ENCODE peak calls at places on chromosomes 12 and 14, in five cellular contexts. One of them, this sample, is unnamed.
A peak's percentile ranks its signal among the peaks of the same experiment; 100 is the strongest.

GRCh38 chr12:26799741-26800140 is 33.3 kb downstream of the ITPR2 start:
- DNase-seq in activated T-cell treated with anti-CD3 and anti-CD28 coated beads for 48 hours: no peak
- DNase-seq in fibroblast of the conjunctiva: no peak
- DNase-seq in EL: no peak
- DNase-seq in NCI-H1694 treated with DMSO at 0.1 percent for 48 hours: no peak
- DNase-seq in this sample: no peak

GRCh38 chr12:19525236-19525635 is 85.9 kb downstream of the AEBP2 start:
- DNase-seq in EL: peak; percentile 29
- DNase-seq in fibroblast of the conjunctiva: no peak
- DNase-seq in NCI-H1694 treated with DMSO at 0.1 percent for 48 hours: no peak
- DNase-seq in activated T-cell treated with anti-CD3 and anti-CD28 coated beads for 48 hours: no peak
- DNase-seq in this sample: no peak

GRCh38 chr14:104600141-104600643 is 4.4 kb downstream of the TMEM179 start:
- DNase-seq in NCI-H1694 treated with DMSO at 0.1 percent for 48 hours: peak; percentile 93
- DNase-seq in EL: peak; percentile 27
- DNase-seq in activated T-cell treated with anti-CD3 and anti-CD28 coated beads for 48 hours: no peak
- DNase-seq in fibroblast of the conjunctiva: no peak
- DNase-seq in this sample: no peak

GRCh38 chr12:65487679-65488078 is 209.2 kb downstream of the MSRB3 start:
- DNase-seq in activated T-cell treated with anti-CD3 and anti-CD28 coated beads for 48 hours: no peak
- DNase-seq in EL: no peak
- DNase-seq in NCI-H1694 treated with DMSO at 0.1 percent for 48 hours: no peak
- DNase-seq in fibroblast of the conjunctiva: no peak
- DNase-seq in this sample: no peak

GRCh38 chr12:117855165-117855564 is 113.6 kb downstream of the KSR2 start:
- DNase-seq in NCI-H1694 treated with DMSO at 0.1 percent for 48 hours: no peak
- DNase-seq in fibroblast of the conjunctiva: no peak
- DNase-seq in EL: no peak
- DNase-seq in activated T-cell treated with anti-CD3 and anti-CD28 coated beads for 48 hours: no peak
- DNase-seq in this sample: no peak

GRCh38 chr12:123107926-123108681 is 42.8 kb downstream of the PITPNM2 start:
- DNase-seq in EL: no peak
- DNase-seq in fibroblast of the conjunctiva: no peak
- DNase-seq in NCI-H1694 treated with DMSO at 0.1 percent for 48 hours: no peak
- DNase-seq in activated T-cell treated with anti-CD3 and anti-CD28 coated beads for 48 hours: no peak
- DNase-seq in this sample: no peak

GRCh38 chr12:120642806-120643205 is 2.4 kb downstream of the CABP1 start:
- DNase-seq in EL: no peak
- DNase-seq in NCI-H1694 treated with DMSO at 0.1 percent for 48 hours: no peak
- DNase-seq in activated T-cell treated with anti-CD3 and anti-CD28 coated beads for 48 hours: no peak
- DNase-seq in fibroblast of the conjunctiva: no peak
- DNase-seq in this sample: no peak

GRCh38 chr14:36317650-36318049 is 2.8 kb downstream of the MBIP start:
- DNase-seq in fibroblast of the conjunctiva: no peak
- DNase-seq in activated T-cell treated with anti-CD3 and anti-CD28 coated beads for 48 hours: no peak
- DNase-seq in EL: peak; percentile 9
- DNase-seq in NCI-H1694 treated with DMSO at 0.1 percent for 48 hours: no peak
- DNase-seq in this sample: no peak

GRCh38 chr12:29317556-29318363 is 63.2 kb downstream of the ERGIC2 start:
- DNase-seq in activated T-cell treated with anti-CD3 and anti-CD28 coated beads for 48 hours: peak; percentile 4
- DNase-seq in fibroblast of the conjunctiva: peak; percentile 51
- DNase-seq in EL: peak; percentile 60
- DNase-seq in NCI-H1694 treated with DMSO at 0.1 percent for 48 hours: peak; percentile 95
- DNase-seq in this sample: peak; percentile 15

GRCh38 chr12:76158518-76159321 is 74.2 kb upstream of the NAP1L1 start:
- DNase-seq in NCI-H1694 treated with DMSO at 0.1 percent for 48 hours: peak; percentile 5
- DNase-seq in EL: peak; percentile 90
- DNase-seq in fibroblast of the conjunctiva: peak; percentile 16
- DNase-seq in activated T-cell treated with anti-CD3 and anti-CD28 coated beads for 48 hours: peak; percentile 78
- DNase-seq in this sample: peak; percentile 76

GRCh38 chr14:88706425-88706824 is 86.3 kb downstream of the EML5 start:
- DNase-seq in EL: peak; percentile 20
- DNase-seq in activated T-cell treated with anti-CD3 and anti-CD28 coated beads for 48 hours: no peak
- DNase-seq in NCI-H1694 treated with DMSO at 0.1 percent for 48 hours: no peak
- DNase-seq in fibroblast of the conjunctiva: no peak
- DNase-seq in this sample: peak; percentile 5

GRCh38 chr12:644818-645552 is 18.3 kb downstream of the NINJ2 start:
- DNase-seq in NCI-H1694 treated with DMSO at 0.1 percent for 48 hours: no peak
- DNase-seq in EL: no peak
- DNase-seq in activated T-cell treated with anti-CD3 and anti-CD28 coated beads for 48 hours: no peak
- DNase-seq in fibroblast of the conjunctiva: no peak
- DNase-seq in this sample: peak; percentile 41

GRCh38 chr12:54051081-54051912 is 2.3 kb upstream of the HOXC4 start:
- DNase-seq in fibroblast of the conjunctiva: no peak
- DNase-seq in NCI-H1694 treated with DMSO at 0.1 percent for 48 hours: no peak
- DNase-seq in EL: no peak
- DNase-seq in activated T-cell treated with anti-CD3 and anti-CD28 coated beads for 48 hours: no peak
- DNase-seq in this sample: no peak

GRCh38 chr12:102883204-102883799 is 33.7 kb downstream of the PAH start:
- DNase-seq in EL: peak; percentile 40
- DNase-seq in NCI-H1694 treated with DMSO at 0.1 percent for 48 hours: peak; percentile 14
- DNase-seq in fibroblast of the conjunctiva: no peak
- DNase-seq in activated T-cell treated with anti-CD3 and anti-CD28 coated beads for 48 hours: peak; percentile 24
- DNase-seq in this sample: peak; percentile 81

GRCh38 chr14:92986254-92987147 is 63.6 kb downstream of the CHGA start:
- DNase-seq in NCI-H1694 treated with DMSO at 0.1 percent for 48 hours: peak; percentile 99
- DNase-seq in fibroblast of the conjunctiva: no peak
- DNase-seq in EL: peak; percentile 82
- DNase-seq in activated T-cell treated with anti-CD3 and anti-CD28 coated beads for 48 hours: no peak
- DNase-seq in this sample: peak; percentile 80

GRCh38 chr14:76083796-76084195 is 67.9 kb upstream of the GPATCH2L start:
- DNase-seq in fibroblast of the conjunctiva: no peak
- DNase-seq in NCI-H1694 treated with DMSO at 0.1 percent for 48 hours: no peak
- DNase-seq in EL: no peak
- DNase-seq in activated T-cell treated with anti-CD3 and anti-CD28 coated beads for 48 hours: no peak
- DNase-seq in this sample: no peak

GRCh38 chr14:75980856-75981255 is 939 bp downstream of the TGFB3 start:
- DNase-seq in NCI-H1694 treated with DMSO at 0.1 percent for 48 hours: no peak
- DNase-seq in EL: no peak
- DNase-seq in activated T-cell treated with anti-CD3 and anti-CD28 coated beads for 48 hours: no peak
- DNase-seq in fibroblast of the conjunctiva: no peak
- DNase-seq in this sample: no peak

GRCh38 chr12:56257491-56258067 is 605 bp downstream of the ANKRD52 start:
- DNase-seq in fibroblast of the conjunctiva: no peak
- DNase-seq in NCI-H1694 treated with DMSO at 0.1 percent for 48 hours: no peak
- DNase-seq in EL: peak; percentile 48
- DNase-seq in activated T-cell treated with anti-CD3 and anti-CD28 coated beads for 48 hours: no peak
- DNase-seq in this sample: peak; percentile 63

GRCh38 chr12:25313591-25313990 is 62.9 kb upstream of the KRAS start:
- DNase-seq in activated T-cell treated with anti-CD3 and anti-CD28 coated beads for 48 hours: no peak
- DNase-seq in EL: no peak
- DNase-seq in fibroblast of the conjunctiva: no peak
- DNase-seq in NCI-H1694 treated with DMSO at 0.1 percent for 48 hours: no peak
- DNase-seq in this sample: no peak

GRCh38 chr12:131850856-131851559 is 22.8 kb downstream of the MMP17 start:
- DNase-seq in fibroblast of the conjunctiva: no peak
- DNase-seq in activated T-cell treated with anti-CD3 and anti-CD28 coated beads for 48 hours: no peak
- DNase-seq in NCI-H1694 treated with DMSO at 0.1 percent for 48 hours: no peak
- DNase-seq in EL: peak; percentile 23
- DNase-seq in this sample: no peak

This sample was measured in GM03348.